ENCODE peak calls at places on chromosomes 11 and 22, in six cellular contexts. E is stromal cell of bone marrow, L is astrocyte of the spinal cord, A is pancreas, B is EL, C is OCI-LY7. O is an unnamed sample.

GRCh38 chr11:10748241-10748640 is 2.8 kb upstream of the CTR9 start:
- DNase-seq in A (no peak), C (no peak), L (no peak), B (no peak), E (no peak), O (no peak)

GRCh38 chr11:7160814-7161489 is 72.2 kb downstream of the RBMXL2 start:
- DNase-seq in B (no peak), L (no peak), E (no peak), A (no peak), C (no peak), O (no peak)

GRCh38 chr11:122317337-122317736 is 201.3 kb upstream of the BLID start:
- DNase-seq in L (peak), A (no peak), B (peak), C (no peak), E (no peak), O (no peak)

GRCh38 chr11:1456166-1456565 is 30.4 kb downstream of the MOB2 start:
- DNase-seq in E (no peak), B (no peak), L (no peak), C (no peak), A (no peak), O (no peak)

GRCh38 chr11:73645972-73646631 is at the start of gene PLEKHB1:
- DNase-seq in E (no peak), B (peak), L (no peak), C (no peak), A (peak), O (no peak)

GRCh38 chr11:73797457-73797856 is 9.8 kb downstream of the MRPL48 start:
- DNase-seq in B (no peak), C (no peak), L (no peak), A (peak), E (no peak), O (no peak)

GRCh38 chr11:135074397-135074998 is 662.5 kb upstream of the B3GAT1 start:
- DNase-seq in A (no peak), L (no peak), C (no peak), B (no peak), E (no peak), O (no peak)

GRCh38 chr22:41444360-41445170 is 2.0 kb downstream of the TOB2 start:
- DNase-seq in C (peak), B (peak), L (peak), A (peak), E (peak), O (peak)

GRCh38 chr22:36383110-36383581 is 4.6 kb downstream of the MYH9 start:
- DNase-seq in C (peak), B (peak), A (no peak), E (no peak), L (peak), O (no peak)

GRCh38 chr22:24985824-24986214 is 33.3 kb downstream of the KIAA1671 start:
- DNase-seq in E (peak), C (no peak), L (peak), A (no peak), B (peak), O (no peak)

GRCh38 chr11:35010656-35011055 is 94.2 kb downstream of the PDHX start:
- DNase-seq in A (no peak), C (no peak), B (no peak), E (no peak), L (no peak), O (no peak)

GRCh38 chr11:132123854-132124835 is 753.7 kb downstream of the NTM start:
- DNase-seq in B (no peak), E (no peak), A (no peak), C (no peak), L (no peak), O (no peak)

GRCh38 chr11:12123177-12123576 is 12.8 kb downstream of the MICAL2 start:
- DNase-seq in A (no peak), C (no peak), E (no peak), B (peak), L (no peak), O (no peak)

GRCh38 chr11:114340311-114341131 is 44.3 kb downstream of the NNMT start:
- DNase-seq in C (peak), A (no peak), E (peak), L (peak), B (peak), O (peak)

GRCh38 chr11:1936072-1936780 is 10.9 kb upstream of the MRPL23 start:
- DNase-seq in A (peak), L (no peak), E (no peak), C (no peak), B (no peak), O (no peak)

GRCh38 chr22:50301581-50301991 is 5.9 kb downstream of the PLXNB2 start:
- DNase-seq in C (no peak), L (no peak), B (no peak), E (no peak), A (peak), O (peak)

GRCh38 chr11:101848262-101848661 is 66.5 kb upstream of the CEP126 start:
- DNase-seq in A (no peak), L (peak), C (peak), B (no peak), E (no peak), O (peak)

GRCh38 chr22:46918197-46918596 is 155.7 kb downstream of the TBC1D22A start:
- DNase-seq in B (no peak), E (no peak), C (no peak), A (no peak), L (no peak), O (no peak)

GRCh38 chr22:31897842-31898241 is 46.5 kb upstream of the YWHAH start:
- DNase-seq in A (no peak), E (no peak), L (no peak), C (no peak), B (peak), O (no peak)

GRCh38 chr11:15720460-15720859 is 605.7 kb downstream of the INSC start:
- DNase-seq in C (no peak), A (no peak), L (no peak), B (peak), E (no peak), O (no peak)

GRCh38 chr11:70140859-70141489 is 62.1 kb upstream of the FADD start:
- DNase-seq in L (no peak), E (no peak), A (no peak), B (no peak), C (no peak), O (no peak)

GRCh38 chr11:36109850-36110606 is 166.2 kb downstream of the LDLRAD3 start:
- DNase-seq in L (peak), A (no peak), B (no peak), E (no peak), C (no peak), O (no peak)

GRCh38 chr11:10605941-10606381 is 37.5 kb upstream of the LYVE1 start:
- DNase-seq in L (peak), E (peak), B (peak), C (no peak), A (no peak), O (no peak)

GRCh38 chr11:88520391-88520790 is 182.9 kb upstream of the CTSC start:
- DNase-seq in C (no peak), A (no peak), E (no peak), L (no peak), B (peak), O (no peak)

GRCh38 chr11:120229451-120230424 is 10.2 kb upstream of the POU2F3 start:
- DNase-seq in E (no peak), C (peak), B (no peak), A (no peak), L (peak), O (no peak)

GRCh38 chr22:39117585-39118191 is 20.6 kb downstream of the APOBEC3H start:
- DNase-seq in L (peak), B (peak), E (peak), A (no peak), C (peak), O (peak)

GRCh38 chr11:66326261-66327111 is 9.6 kb upstream of the CD248 start:
- DNase-seq in L (peak), C (peak), E (no peak), B (peak), A (peak), O (no peak)

GRCh38 chr11:12723410-12724297 is 49.4 kb downstream of the TEAD1 start:
- DNase-seq in L (peak), A (no peak), E (no peak), B (peak), C (no peak), O (no peak)

GRCh38 chr22:39282642-39283311 is 36.6 kb downstream of the RPL3 start:
- DNase-seq in A (no peak), L (no peak), C (no peak), E (no peak), B (peak), O (no peak)

GRCh38 chr11:86103808-86104207 is 34.9 kb upstream of the PICALM start:
- DNase-seq in C (no peak), A (no peak), E (no peak), L (no peak), B (peak), O (no peak)

GRCh38 chr22:27197618-27198017 is 540.2 kb downstream of the MIAT start:
- DNase-seq in L (no peak), B (no peak), C (peak), E (no peak), A (no peak), O (peak)

O was measured in Karpas-422.